ENCODE peak calls at places on chromosomes 4 and X, in eight cellular contexts. X is GM23338, M is neural progenitor cell, O is fibroblast of lung, V is GM12878, W is mammary epithelial cell, G is MM.1S, U is endothelial cell of umbilical vein. I is an unnamed sample. For H3K79me2, the result is how much of the 10 kb centered on the place peaks cover.

GRCh38 chr4:113684534-113685091 is 76.9 kb downstream of the CAMK2D start:
- DNase-seq in X (peak), M (peak), O (peak), V (no peak), W (no peak), G (peak), U (no peak), I (peak)

GRCh38 chrX:39427492-39428289 is 626.4 kb downstream of the MID1IP1 start:
- DNase-seq in X (no peak), M (no peak), O (peak), V (no peak), W (peak), G (no peak), U (peak), I (peak)

GRCh38 chr4:112234952-112235609 is 3.5 kb downstream of the AP1AR start:
- DNase-seq in X (peak), M (peak), O (peak), V (peak), W (peak), G (peak), U (peak), I (peak)

GRCh38 chrX:23317799-23318724 is 16.6 kb upstream of the PTCHD1 start:
- DNase-seq in X (peak), M (peak), O (peak), V (no peak), W (no peak), G (peak), U (peak), I (no peak)

GRCh38 chr4:124018383-124019317 is 622.1 kb downstream of the SPRY1 start:
- DNase-seq in X (peak), M (no peak), O (peak), V (peak), W (no peak), G (peak), U (peak), I (peak)

GRCh38 chrX:74171465-74171864 is 132.5 kb upstream of the ZCCHC13 start:
- DNase-seq in X (no peak), M (no peak), O (no peak), V (no peak), W (no peak), G (no peak), U (no peak), I (no peak)

GRCh38 chr4:77126844-77127614 is 30.0 kb upstream of the CCNG2 start:
- DNase-seq in X (no peak), M (no peak), O (no peak), V (no peak), W (no peak), G (peak), U (no peak), I (no peak)

GRCh38 chr4:125321709-125322362 is 7.1 kb downstream of the FAT4 start:
- DNase-seq in X (no peak), M (no peak), O (peak), V (no peak), W (peak), G (no peak), U (peak), I (peak)

GRCh38 chrX:40152706-40153334 is 55.1 kb upstream of the BCOR start:
- DNase-seq in X (peak), M (peak), O (no peak), V (no peak), W (no peak), G (no peak), U (no peak), I (no peak)

GRCh38 chr4:15882675-15883086 is 55.9 kb downstream of the FGFBP1 start:
- DNase-seq in X (peak), M (peak), O (peak), V (peak), W (peak), G (peak), U (peak), I (peak)

GRCh38 chr4:42995343-42995944 is 102.9 kb downstream of the GRXCR1 start:
- DNase-seq in X (peak), M (peak), O (peak), V (no peak), W (peak), G (peak), U (peak), I (peak)

GRCh38 chr4:154591890-154592289 is 1.3 kb upstream of the FGA start:
- DNase-seq in X (no peak), M (no peak), O (no peak), V (no peak), W (no peak), G (no peak), U (no peak), I (no peak)

GRCh38 chrX:46920235-46920634 is 8.0 kb downstream of the JADE3 start:
- DNase-seq in X (no peak), M (no peak), O (no peak), V (no peak), W (no peak), G (no peak), U (no peak), I (no peak)
- H3K79me2 ChIP-seq in X (half or more), M (half or more), O (under half), V (under half), W (half or more), G (under half), U (under half), I (under half)

DNA sequence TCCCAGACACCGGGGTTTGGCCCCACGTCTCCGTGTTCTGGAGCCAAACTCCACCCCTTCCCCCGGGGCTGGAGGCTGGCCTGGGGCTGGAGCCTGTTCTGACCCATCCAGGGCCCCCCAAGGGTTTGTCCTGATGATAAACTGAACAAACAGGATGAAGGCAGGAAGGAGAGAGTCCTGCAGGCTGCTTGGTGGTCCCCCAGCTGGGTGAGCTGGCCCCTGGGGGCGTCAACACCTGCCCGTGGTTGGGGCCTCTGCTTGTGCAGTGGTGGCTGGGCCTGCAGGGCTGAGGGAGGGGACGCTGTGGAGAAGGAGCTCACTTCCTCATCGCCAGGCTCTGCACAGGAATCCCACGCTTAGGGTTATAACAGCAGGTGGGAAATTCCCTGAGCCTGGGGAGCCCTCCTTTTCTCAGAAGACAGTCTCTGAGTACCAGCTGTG is 2.3 kb downstream of the SH3TC1 start:
- DNase-seq in X (no peak), M (no peak), O (no peak), V (peak), W (no peak), G (no peak), U (peak), I (no peak)
- H3K79me2 ChIP-seq in X (under half), M (under half), O (under half), V (half or more), W (half or more), G (under half), U (half or more), I (under half)

GRCh38 chr4:8641256-8641655 is 48.7 kb downstream of the CPZ start:
- DNase-seq in X (no peak), M (no peak), O (no peak), V (no peak), W (no peak), G (no peak), U (no peak), I (no peak)
- H3K79me2 ChIP-seq in X (under half), M (under half), O (under half), V (under half), W (under half), G (under half), U (under half), I (under half)

GRCh38 chr4:53306729-53307128 is 59.1 kb downstream of the SCFD2 start:
- DNase-seq in X (no peak), M (no peak), O (peak), V (no peak), W (no peak), G (no peak), U (peak), I (peak)
- H3K79me2 ChIP-seq in X (under half), M (under half), O (under half), V (under half), W (under half), G (under half), U (under half), I (under half)

GRCh38 chr4:78779280-78779679 is 3.1 kb downstream of the BMP2K start:
- DNase-seq in X (no peak), M (no peak), O (no peak), V (no peak), W (no peak), G (no peak), U (no peak), I (peak)

GRCh38 chr4:78778530-78778929 is 2.4 kb downstream of the BMP2K start:
- DNase-seq in X (no peak), M (no peak), O (no peak), V (no peak), W (no peak), G (no peak), U (no peak), I (no peak)

GRCh38 chr4:78776031-78776728 is at the start of gene BMP2K:
- DNase-seq in X (peak), M (peak), O (peak), V (no peak), W (peak), G (peak), U (peak), I (peak)

GRCh38 chr4:78776729-78777555 is 792 bp downstream of the BMP2K start:
- DNase-seq in X (peak), M (peak), O (peak), V (no peak), W (peak), G (peak), U (peak), I (peak)

DNA sequence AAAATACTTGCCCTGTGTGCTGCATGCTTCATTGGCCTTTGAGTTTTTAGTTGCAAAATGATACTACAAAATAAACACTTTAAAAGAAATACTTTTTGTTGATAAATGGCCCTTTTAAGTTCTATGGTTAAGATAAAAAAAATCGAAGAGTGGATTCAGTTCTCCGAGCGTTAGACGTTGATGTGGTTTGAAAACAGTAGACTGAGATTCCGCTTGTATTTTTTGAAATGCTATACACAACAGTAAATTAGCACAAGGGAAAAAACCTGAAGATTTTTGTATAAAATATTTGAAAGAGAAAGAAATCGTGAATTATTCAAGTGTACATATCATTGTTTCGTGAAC is 1.4 kb downstream of the BMP2K start:
- DNase-seq in X (no peak), M (no peak), O (no peak), V (no peak), W (no peak), G (no peak), U (no peak), I (no peak)
- H3K79me2 ChIP-seq in X (half or more), M (half or more), O (half or more), V (half or more), W (half or more), G (under half), U (half or more), I (half or more)

GRCh38 chr4:98539741-98540140 is 118.7 kb downstream of the TSPAN5 start:
- DNase-seq in X (no peak), M (no peak), O (no peak), V (no peak), W (no peak), G (no peak), U (no peak), I (no peak)
- H3K79me2 ChIP-seq in X (under half), M (under half), O (under half), V (under half), W (half or more), G (under half), U (under half), I (half or more)

GRCh38 chrX:44996282-44996681 is 123.3 kb downstream of the KDM6A start:
- DNase-seq in X (no peak), M (no peak), O (no peak), V (no peak), W (no peak), G (no peak), U (no peak), I (no peak)
- H3K79me2 ChIP-seq in X (half or more), M (half or more), O (under half), V (under half), W (half or more), G (half or more), U (under half), I (under half)

GRCh38 chr4:163607292-163607691 is 112.8 kb downstream of the TMA16 start:
- DNase-seq in X (no peak), M (no peak), O (no peak), V (no peak), W (no peak), G (no peak), U (no peak), I (peak)
- H3K79me2 ChIP-seq in X (under half), M (under half), O (under half), V (under half), W (under half), G (under half), U (under half), I (under half)

I was measured in astrocyte.